ENCODE peak calls at places on chromosomes 5 and 9, in four cellular contexts. I is spleen, N is mucosa of gallbladder, G is HT1080. Y is an unnamed sample.

GRCh38 chr9:133403766-133404439 is 13.9 kb downstream of the REXO4 start:
- DNase-seq in N (peak; percentile 40), G (peak; percentile 30), I (peak; percentile 86), Y (no peak)

GRCh38 chr9:13295556-13295955 is 16.1 kb upstream of the MPDZ start:
- DNase-seq in N (no peak), I (no peak), G (peak; percentile 25), Y (no peak)

GRCh38 chr5:95486185-95486584 is 68.6 kb downstream of the SKIC3 start:
- DNase-seq in N (no peak), I (no peak), G (no peak), Y (no peak)

GRCh38 chr9:114732842-114733241 is 50.9 kb upstream of the TEX48 start:
- DNase-seq in G (peak; percentile 64), I (no peak), N (no peak), Y (no peak)

GRCh38 chr5:43556857-43557593 is at the start of gene PAIP1:
- DNase-seq in G (peak; percentile 76), N (peak; percentile 79), I (peak; percentile 97), Y (peak; percentile 86)

GRCh38 chr5:83494666-83495065 is 23.1 kb downstream of the VCAN start:
- DNase-seq in G (no peak), I (no peak), N (no peak), Y (no peak)

GRCh38 chr5:98827161-98827560 is 53.7 kb downstream of the RGMB start:
- DNase-seq in N (no peak), I (no peak), G (peak; percentile 37), Y (no peak)

GRCh38 chr5:56055287-56055686 is 60.5 kb upstream of the IL6ST start:
- DNase-seq in I (no peak), G (no peak), N (no peak), Y (no peak)

GRCh38 chr5:72452515-72453259 is 54.5 kb downstream of the ZNF366 start:
- DNase-seq in I (no peak), G (peak; percentile 86), N (peak; percentile 83), Y (no peak)

GRCh38 chr5:179914032-179914755 is 6.5 kb upstream of the TBC1D9B start:
- DNase-seq in G (peak; percentile 71), I (peak; percentile 38), N (no peak), Y (no peak)

GRCh38 chr5:157748740-157749461 is 5.4 kb downstream of the LSM11 start:
- DNase-seq in G (peak; percentile 88), I (no peak), N (no peak), Y (no peak)

GRCh38 chr9:38482918-38483592 is 58.8 kb upstream of the IGFBPL1 start:
- DNase-seq in N (no peak), G (no peak), I (no peak), Y (no peak)

GRCh38 chr5:77855369-77855768 is 79.2 kb upstream of the TBCA start:
- DNase-seq in G (peak; percentile 12), N (no peak), I (no peak), Y (no peak)

GRCh38 chr5:151896041-151896691 is 28.5 kb downstream of the GLRA1 start:
- DNase-seq in I (no peak), N (no peak), G (peak; percentile 90), Y (no peak)

GRCh38 chr5:157312492-157312891 is 46.6 kb downstream of the CYFIP2 start:
- DNase-seq in I (no peak), G (peak; percentile 56), N (peak; percentile 44), Y (peak; percentile 40)

GRCh38 chr5:73506459-73506955 is 8.3 kb downstream of the BTF3 start:
- DNase-seq in I (no peak), N (no peak), G (no peak), Y (no peak)

GRCh38 chr9:1018121-1018520 is 32.0 kb upstream of the DMRT2 start:
- DNase-seq in G (peak; percentile 35), I (no peak), N (no peak), Y (no peak)

GRCh38 chr5:35159370-35159742 is 70.9 kb downstream of the PRLR start:
- DNase-seq in N (peak; percentile 31), I (no peak), G (no peak), Y (no peak)

GRCh38 chr5:11588803-11589202 is 315.4 kb downstream of the CTNND2 start:
- DNase-seq in N (no peak), G (no peak), I (no peak), Y (no peak)

GRCh38 chr9:18893491-18893890 is 139.5 kb downstream of the SAXO1 start:
- DNase-seq in I (no peak), G (no peak), N (no peak), Y (no peak)

GRCh38 chr5:150202501-150202900 is 12.6 kb downstream of the SLC6A7 start:
- DNase-seq in I (no peak), G (no peak), N (no peak), Y (no peak)

GRCh38 chr5:431001-431710 is 11.8 kb upstream of the EXOC3 start:
- DNase-seq in N (no peak), G (peak; percentile 47), I (peak; percentile 83), Y (no peak)

GRCh38 chr5:173917788-173918786 is 29.9 kb downstream of the CPEB4 start:
- DNase-seq in G (peak; percentile 69), N (peak; percentile 71), I (peak; percentile 84), Y (peak; percentile 82)

GRCh38 chr5:136082390-136083193 is 50.1 kb upstream of the SMAD5 start:
- DNase-seq in N (peak; percentile 86), G (peak; percentile 69), I (no peak), Y (no peak)

GRCh38 chr5:63127054-63127453 is 548.4 kb downstream of the LRRC70 start:
- DNase-seq in N (no peak), G (peak; percentile 79), I (no peak), Y (no peak)

GRCh38 chr5:52725781-52726180 is 61.9 kb upstream of the ITGA1 start:
- DNase-seq in N (peak; percentile 63), I (no peak), G (no peak), Y (no peak)

GRCh38 chr5:150022163-150022540 is 21.6 kb downstream of the HMGXB3 start:
- DNase-seq in I (no peak), N (peak; percentile 12), G (peak; percentile 91), Y (no peak)

GRCh38 chr5:149397530-149397929 is 18.4 kb upstream of the IL17B start:
- DNase-seq in G (peak; percentile 17), I (no peak), N (no peak), Y (no peak)

GRCh38 chr5:112863549-112863948 is 2.5 kb downstream of the SRP19 start:
- DNase-seq in N (no peak), I (no peak), G (no peak), Y (no peak)

GRCh38 chr5:16534280-16534679 is 68.7 kb upstream of the ZNF622 start:
- DNase-seq in N (no peak), I (no peak), G (no peak), Y (no peak)

GRCh38 chr9:6239048-6239461 is 23.4 kb downstream of the IL33 start:
- DNase-seq in G (no peak), I (no peak), N (peak; percentile 23), Y (no peak)

GRCh38 chr5:25744908-25745307 is 1100.1 kb upstream of the CDH10 start:
- DNase-seq in N (no peak), I (no peak), G (no peak), Y (no peak)

GRCh38 chr5:169279125-169279524 is 21.8 kb downstream of the SLIT3 start:
- DNase-seq in I (no peak), G (no peak), N (no peak), Y (no peak)

GRCh38 chr5:177362102-177362868 is 4.6 kb downstream of the RGS14 start:
- DNase-seq in I (no peak), G (no peak), N (no peak), Y (no peak)

Y was measured in GDM1.